ENCODE peak calls at places on chromosomes 5 and 9, in nine cellular contexts. A, W, F, R, K, H, N, B and V are unnamed samples.

GRCh38 chr9:92986175-92987110 is 39.1 kb downstream of the FGD3 start:
- DNase-seq in A (no peak), W (peak; percentile 39), F (no peak), R (no peak), K (peak; percentile 62), H (no peak), N (no peak), B (no peak), V (no peak)

GRCh38 chr9:32385135-32385884 is 867 bp downstream of the ACO1 start:
- DNase-seq in A (no peak), W (no peak), F (no peak), R (no peak), K (no peak), H (no peak), N (no peak), B (no peak), V (no peak)

GRCh38 chr9:34611811-34612787 is at the start of gene RPP25L:
- DNase-seq in A (peak; percentile 49), W (peak; percentile 78), F (peak; percentile 83), R (peak; percentile 83), K (peak; percentile 97), H (no peak), N (peak; percentile 62), B (no peak), V (peak; percentile 93)

GRCh38 chr5:60334281-60334713 is 365.7 kb downstream of the DEPDC1B start:
- DNase-seq in A (no peak), W (peak; percentile 29), F (no peak), R (no peak), K (peak; percentile 25), H (no peak), N (peak; percentile 18), B (no peak), V (no peak)

GRCh38 chr9:79559501-79560181 is 12.1 kb upstream of the TLE4 start:
- DNase-seq in A (no peak), W (no peak), F (peak; percentile 36), R (no peak), K (no peak), H (no peak), N (no peak), B (no peak), V (peak; percentile 21)

GRCh38 chr9:106862115-106862945 is 636 bp upstream of the ZNF462 start:
- DNase-seq in A (no peak), W (peak; percentile 43), F (peak; percentile 54), R (peak; percentile 59), K (no peak), H (no peak), N (no peak), B (no peak), V (peak; percentile 73)

GRCh38 chr5:130116972-130117371 is 212.7 kb downstream of the CHSY3 start:
- DNase-seq in A (no peak), W (no peak), F (no peak), R (peak; percentile 12), K (no peak), H (no peak), N (no peak), B (no peak), V (no peak)

GRCh38 chr9:133694686-133695085 is 43.5 kb downstream of the SARDH start:
- DNase-seq in A (no peak), W (no peak), F (no peak), R (no peak), K (no peak), H (no peak), N (no peak), B (no peak), V (no peak)

GRCh38 chr9:133051966-133052539 is 9.7 kb upstream of the CEL start:
- DNase-seq in A (no peak), W (no peak), F (no peak), R (no peak), K (no peak), H (no peak), N (no peak), B (no peak), V (no peak)

GRCh38 chr9:35756275-35756742 is 2.2 kb upstream of the MSMP start:
- DNase-seq in A (peak; percentile 58), W (no peak), F (no peak), R (peak; percentile 82), K (no peak), H (peak; percentile 38), N (no peak), B (no peak), V (no peak)

GRCh38 chr5:179243333-179243732 is 101.9 kb downstream of the ADAMTS2 start:
- DNase-seq in A (no peak), W (no peak), F (no peak), R (peak; percentile 1), K (no peak), H (no peak), N (no peak), B (no peak), V (peak; percentile 27)

GRCh38 chr5:89276566-89277305 is 393.8 kb upstream of the MEF2C start:
- DNase-seq in A (no peak), W (no peak), F (no peak), R (no peak), K (no peak), H (no peak), N (no peak), B (no peak), V (no peak)

GRCh38 chr9:110152704-110153374 is 55.1 kb downstream of the C9orf152 start:
- DNase-seq in A (peak; percentile 27), W (peak; percentile 42), F (peak; percentile 84), R (no peak), K (peak; percentile 82), H (no peak), N (peak; percentile 63), B (no peak), V (peak; percentile 62)

GRCh38 chr5:168681556-168682183 is 102.5 kb upstream of the PANK3 start:
- DNase-seq in A (no peak), W (no peak), F (peak; percentile 57), R (no peak), K (no peak), H (no peak), N (peak; percentile 16), B (no peak), V (no peak)

GRCh38 chr5:139723986-139724587 is 71.5 kb upstream of the PSD2 start:
- DNase-seq in A (no peak), W (no peak), F (no peak), R (no peak), K (no peak), H (no peak), N (no peak), B (no peak), V (no peak)
- TF ChIP-seq MAX in A (no peak), W (no peak), F (no peak), R (no peak), K (no peak), H (no peak), N (no peak), B (no peak), V (no peak)

DNA sequence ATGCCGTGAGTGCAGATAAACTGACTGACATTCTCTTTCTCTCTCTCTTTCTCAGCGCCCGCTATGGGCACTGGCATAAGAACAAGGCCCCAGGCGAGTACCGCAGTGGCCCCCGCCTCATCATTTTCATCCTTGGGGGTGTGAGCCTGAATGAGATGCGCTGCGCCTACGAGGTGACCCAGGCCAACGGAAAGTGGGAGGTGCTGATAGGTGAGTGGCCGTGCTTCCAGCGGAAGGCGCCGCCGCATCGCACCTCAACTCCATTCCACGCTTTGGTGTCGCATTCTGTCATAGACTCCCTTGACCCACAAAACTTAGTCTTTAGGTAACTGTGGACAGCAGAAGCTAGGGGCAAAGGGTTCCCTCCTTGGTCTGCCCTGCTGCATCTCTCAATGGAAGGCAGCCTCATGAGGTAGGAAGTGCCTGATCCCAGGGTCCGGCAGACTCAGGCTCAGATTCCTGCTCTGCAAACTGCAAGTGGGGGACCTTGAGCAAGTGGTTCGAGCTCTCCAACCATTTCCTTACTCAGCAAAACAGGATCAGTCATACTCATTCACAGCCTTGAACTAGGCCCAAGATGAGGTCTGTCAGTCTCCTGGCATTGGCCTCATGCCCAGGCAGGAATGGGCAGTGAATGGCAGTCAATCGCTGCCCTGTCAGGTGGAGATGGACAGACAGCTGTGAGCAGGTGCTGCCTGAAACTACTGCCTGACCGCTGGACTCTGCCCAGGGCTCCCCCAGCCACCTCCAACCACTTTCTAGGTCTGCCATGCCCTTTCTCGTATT is 24.2 kb upstream of the CFAP157 start:
- DNase-seq in A (no peak), W (no peak), F (no peak), R (no peak), K (no peak), H (no peak), N (no peak), B (no peak), V (no peak)
- TF ChIP-seq MAX in A (no peak), W (no peak), F (no peak), R (no peak), K (no peak), H (no peak), N (no peak), B (no peak), V (no peak)

GRCh38 chr9:108474356-108474755 is 381.4 kb downstream of the ACTL7B start:
- DNase-seq in A (no peak), W (no peak), F (no peak), R (no peak), K (no peak), H (no peak), N (no peak), B (no peak), V (no peak)
- TF ChIP-seq MAX in A (no peak), W (no peak), F (no peak), R (no peak), K (no peak), H (no peak), N (no peak), B (no peak), V (no peak)

GRCh38 chr9:80646211-80646610 is 1043.1 kb downstream of the TLE1 start:
- DNase-seq in A (no peak), W (no peak), F (no peak), R (no peak), K (no peak), H (no peak), N (no peak), B (no peak), V (no peak)

GRCh38 chr9:80648336-80648735 is 1041.0 kb downstream of the TLE1 start:
- DNase-seq in A (no peak), W (no peak), F (no peak), R (no peak), K (no peak), H (no peak), N (no peak), B (no peak), V (no peak)

GRCh38 chr9:80649496-80649895 is 1039.9 kb downstream of the TLE1 start:
- DNase-seq in A (no peak), W (no peak), F (no peak), R (no peak), K (no peak), H (no peak), N (no peak), B (no peak), V (no peak)

GRCh38 chr9:80649001-80649420 is 1040.3 kb downstream of the TLE1 start:
- DNase-seq in A (no peak), W (no peak), F (peak; percentile 26), R (no peak), K (no peak), H (no peak), N (no peak), B (no peak), V (no peak)

DNA sequence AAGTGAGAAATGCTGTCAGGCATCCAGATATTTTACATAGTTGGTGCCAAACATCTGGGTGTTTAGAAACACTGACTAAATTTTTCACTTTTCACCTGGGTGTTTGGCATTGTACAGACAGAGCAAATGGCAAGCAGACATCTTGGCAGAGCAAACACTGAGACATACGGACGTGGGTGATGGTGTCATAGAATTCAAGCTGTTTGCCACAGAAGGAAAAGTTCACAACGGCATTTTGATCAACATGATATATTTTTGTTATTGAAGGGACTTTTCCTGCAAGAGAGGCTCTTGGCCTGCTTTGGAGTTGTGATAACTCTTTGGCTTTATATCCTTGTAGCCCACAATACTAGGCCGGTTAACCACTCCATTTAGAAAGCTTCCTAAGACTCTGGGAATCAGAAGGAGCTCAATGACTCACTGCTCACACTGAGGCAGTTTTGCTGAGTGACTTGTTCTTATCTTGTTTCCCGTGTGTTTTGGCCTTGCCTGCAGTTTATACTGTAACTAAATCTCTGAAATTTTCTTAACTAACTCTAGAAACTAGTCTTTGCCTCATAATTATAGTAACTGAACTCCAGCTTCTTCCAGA is 1038.3 kb downstream of the TLE1 start:
- DNase-seq in A (no peak), W (no peak), F (peak; percentile 8), R (no peak), K (no peak), H (no peak), N (no peak), B (no peak), V (no peak)
- TF ChIP-seq MAX in A (no peak), W (no peak), F (no peak), R (no peak), K (no peak), H (no peak), N (no peak), B (no peak), V (no peak)